ENCODE peak calls at places on chromosomes 6 and 20, in ten cellular contexts. X is K562, G is mammary epithelial cell, V is fibroblast of lung, S is Karpas-422, R is HCT116, E is mesendoderm, I is PC-3, W is DND-41, D is astrocyte. K is an unnamed sample.

GRCh38 chr20:46255440-46256104 is 52.7 kb downstream of the CDH22 start:
- DNase-seq in X (peak; percentile 61), G (peak; percentile 89), V (no peak), S (peak; percentile 78), R (peak; percentile 69), E (no peak), I (peak; percentile 97), W (peak; percentile 38), D (peak; percentile 4), K (no peak)

GRCh38 chr6:89073014-89073620 is 7.4 kb upstream of the PNRC1 start:
- DNase-seq in X (peak; percentile 78), G (no peak), V (peak; percentile 38), S (no peak), R (no peak), E (no peak), I (no peak), W (no peak), D (no peak), K (peak; percentile 15)

GRCh38 chr6:113147544-113147943 is 709.6 kb upstream of the MARCKS start:
- DNase-seq in X (no peak), G (no peak), V (peak; percentile 85), S (no peak), R (no peak), E (no peak), I (no peak), W (no peak), D (peak; percentile 53), K (no peak)

GRCh38 chr6:46954819-46955520 is 33.2 kb upstream of the ADGRF5 start:
- DNase-seq in X (no peak), G (peak; percentile 65), V (no peak), S (no peak), R (no peak), E (no peak), I (no peak), W (no peak), D (no peak), K (no peak)

GRCh38 chr6:140858381-140858971 is 1274.2 kb upstream of the GJE1 start:
- DNase-seq in X (no peak), G (peak; percentile 67), V (no peak), S (no peak), R (peak; percentile 46), E (no peak), I (peak; percentile 65), W (no peak), D (peak; percentile 56), K (no peak)

GRCh38 chr6:131191590-131191989 is 56.3 kb downstream of the AKAP7 start:
- DNase-seq in X (no peak), G (no peak), V (no peak), S (no peak), R (no peak), E (no peak), I (no peak), W (no peak), D (no peak), K (no peak)

GRCh38 chr6:158039178-158039557 is 57.5 kb downstream of the SYNJ2 start:
- DNase-seq in X (peak; percentile 41), G (no peak), V (no peak), S (no peak), R (no peak), E (peak; percentile 79), I (no peak), W (no peak), D (peak; percentile 72), K (peak; percentile 21)

GRCh38 chr6:131787955-131788712 is 19.7 kb upstream of the ENPP1 start:
- DNase-seq in X (no peak), G (no peak), V (peak; percentile 52), S (no peak), R (no peak), E (peak; percentile 32), I (peak; percentile 13), W (no peak), D (peak; percentile 31), K (peak; percentile 33)

GRCh38 chr20:33443006-33443511 is 504 bp downstream of the SNTA1 start:
- DNase-seq in X (peak; percentile 42), G (no peak), V (no peak), S (peak; percentile 72), R (no peak), E (no peak), I (no peak), W (peak; percentile 57), D (no peak), K (no peak)

GRCh38 chr6:11132191-11132590 is 20.7 kb upstream of the ERVFRD-1 start:
- DNase-seq in X (no peak), G (no peak), V (no peak), S (no peak), R (no peak), E (no peak), I (no peak), W (no peak), D (no peak), K (no peak)

GRCh38 chr20:47629907-47630306 is 128.2 kb downstream of the NCOA3 start:
- DNase-seq in X (no peak), G (no peak), V (no peak), S (no peak), R (no peak), E (no peak), I (no peak), W (no peak), D (no peak), K (no peak)

GRCh38 chr6:17493286-17493685 is 99.9 kb downstream of the CAP2 start:
- DNase-seq in X (peak; percentile 62), G (peak; percentile 18), V (peak; percentile 72), S (no peak), R (no peak), E (no peak), I (peak; percentile 12), W (no peak), D (peak; percentile 89), K (no peak)

GRCh38 chr6:170031096-170031471 is 259.8 kb downstream of the DLL1 start:
- DNase-seq in X (no peak), G (no peak), V (peak; percentile 39), S (no peak), R (no peak), E (no peak), I (peak; percentile 77), W (no peak), D (no peak), K (no peak)

GRCh38 chr20:8094415-8094818 is 37.6 kb upstream of the PLCB1 start:
- DNase-seq in X (no peak), G (no peak), V (peak; percentile 92), S (no peak), R (no peak), E (peak; percentile 24), I (peak; percentile 46), W (no peak), D (no peak), K (no peak)

GRCh38 chr6:32192608-32193039 is at the start of gene GPSM3:
- DNase-seq in X (peak; percentile 85), G (no peak), V (peak; percentile 37), S (peak; percentile 78), R (no peak), E (peak; percentile 89), I (no peak), W (peak; percentile 89), D (no peak), K (no peak)

GRCh38 chr20:62607366-62608217 is 34.7 kb upstream of the SLCO4A1 start:
- DNase-seq in X (no peak), G (no peak), V (no peak), S (no peak), R (no peak), E (no peak), I (no peak), W (no peak), D (no peak), K (no peak)

GRCh38 chr20:62609811-62610757 is 32.2 kb upstream of the SLCO4A1 start:
- DNase-seq in X (no peak), G (no peak), V (no peak), S (no peak), R (no peak), E (no peak), I (no peak), W (no peak), D (no peak), K (no peak)

GRCh38 chr20:62608218-62608565 is 34.1 kb upstream of the SLCO4A1 start:
- DNase-seq in X (no peak), G (no peak), V (no peak), S (no peak), R (no peak), E (no peak), I (no peak), W (no peak), D (no peak), K (no peak)

GRCh38 chr20:62611012-62611411 is 31.3 kb upstream of the SLCO4A1 start:
- DNase-seq in X (no peak), G (no peak), V (no peak), S (no peak), R (no peak), E (no peak), I (no peak), W (no peak), D (no peak), K (no peak)

GRCh38 chr20:62609170-62609786 is 33.0 kb upstream of the SLCO4A1 start:
- DNase-seq in X (no peak), G (no peak), V (no peak), S (no peak), R (no peak), E (no peak), I (no peak), W (no peak), D (no peak), K (no peak)
- H3K4me1 ChIP-seq in X (peaks cover 30% of the 10 kb centered on the region), G (no peaks in the 10 kb centered on the region), V (peaks cover 7% of the 10 kb centered on the region), S (peaks cover 17% of the 10 kb centered on the region), R (no peaks in the 10 kb centered on the region), E (no peaks in the 10 kb centered on the region), I (peaks cover 25% of the 10 kb centered on the region), W (no peaks in the 10 kb centered on the region), D (no peaks in the 10 kb centered on the region), K (no peaks in the 10 kb centered on the region)

GRCh38 chr20:51739722-51740249 is 28.4 kb downstream of the ATP9A start:
- DNase-seq in X (no peak), G (no peak), V (no peak), S (no peak), R (no peak), E (no peak), I (no peak), W (no peak), D (no peak), K (no peak)
- H3K9ac ChIP-seq in X (no peak overlapping the region), G (no peak overlapping the region), V (no peak overlapping the region), S (no peak overlapping the region), R (peak overlapping the region; percentile 60), E (no peak overlapping the region), I (no peak overlapping the region), W (no peak overlapping the region), D (no peak overlapping the region), K (no peak overlapping the region)

GRCh38 chr6:136535017-136535416 is 15.2 kb downstream of the MAP7 start:
- DNase-seq in X (no peak), G (no peak), V (no peak), S (no peak), R (no peak), E (peak; percentile 37), I (no peak), W (no peak), D (no peak), K (peak; percentile 14)
- H3K79me2 ChIP-seq in X (no peaks in the 10 kb centered on the region), G (peaks cover 75% of the 10 kb centered on the region), V (no peaks in the 10 kb centered on the region), S (no peaks in the 10 kb centered on the region), R (peaks cover 42% of the 10 kb centered on the region), E (peaks cover 9% of the 10 kb centered on the region), I (peaks cover 52% of the 10 kb centered on the region), W (no peaks in the 10 kb centered on the region), D (no peaks in the 10 kb centered on the region), K (peaks cover 5% of the 10 kb centered on the region)

GRCh38 chr20:44720617-44720993 is 5.4 kb downstream of the CCN5 start:
- DNase-seq in X (no peak), G (no peak), V (peak; percentile 58), S (no peak), R (peak; percentile 48), E (peak; percentile 61), I (peak; percentile 77), W (no peak), D (peak; percentile 63), K (no peak)
- H3K4me1 ChIP-seq in X (peaks cover 10% of the 10 kb centered on the region), G (peaks cover 34% of the 10 kb centered on the region), V (peaks cover 16% of the 10 kb centered on the region), S (no peaks in the 10 kb centered on the region), R (peaks cover 29% of the 10 kb centered on the region), E (peaks cover 2% of the 10 kb centered on the region), I (peaks cover 19% of the 10 kb centered on the region), W (no peaks in the 10 kb centered on the region), D (peaks cover 8% of the 10 kb centered on the region), K (no peaks in the 10 kb centered on the region)

K was measured in neural progenitor cell.